ENCODE peak calls at places on chromosomes 3 and 15, in six cellular contexts. C, U, L, N, W and V are unnamed samples.

GRCh38 chr3:177251756-177252155 is 54.5 kb upstream of the TBL1XR1 start:
- DNase-seq in C (no peak), U (no peak), L (no peak), N (no peak), W (no peak), V (no peak)

GRCh38 chr3:51962854-51963530 is 4.3 kb downstream of the PCBP4 start:
- DNase-seq in C (no peak), U (no peak), L (no peak), N (no peak), W (no peak), V (no peak)

GRCh38 chr3:30908466-30909037 is 14.1 kb upstream of the GADL1 start:
- DNase-seq in C (no peak), U (no peak), L (no peak), N (peak), W (no peak), V (no peak)

GRCh38 chr3:159761377-159761776 is 227.3 kb upstream of the IL12A start:
- DNase-seq in C (no peak), U (no peak), L (no peak), N (no peak), W (peak), V (peak)

GRCh38 chr3:112794622-112795172 is 52.0 kb downstream of the CD200R1L start:
- DNase-seq in C (no peak), U (no peak), L (no peak), N (no peak), W (no peak), V (peak)

GRCh38 chr3:100033814-100034490 is 80.3 kb downstream of the FILIP1L start:
- DNase-seq in C (no peak), U (no peak), L (no peak), N (no peak), W (no peak), V (no peak)

GRCh38 chr3:160617636-160618035 is 52.3 kb upstream of the KPNA4 start:
- DNase-seq in C (no peak), U (no peak), L (no peak), N (peak), W (no peak), V (no peak)

GRCh38 chr15:94070341-94071275 is 160.8 kb upstream of the MCTP2 start:
- DNase-seq in C (no peak), U (no peak), L (no peak), N (peak), W (no peak), V (no peak)

GRCh38 chr3:172094621-172095557 is 55.5 kb downstream of the FNDC3B start:
- DNase-seq in C (peak), U (no peak), L (no peak), N (peak), W (peak), V (peak)

GRCh38 chr3:82940124-82940523 is 1178.7 kb upstream of the GBE1 start:
- DNase-seq in C (no peak), U (no peak), L (no peak), N (no peak), W (no peak), V (no peak)

GRCh38 chr3:115100172-115100571 is 46.9 kb downstream of the ZBTB20 start:
- DNase-seq in C (peak), U (no peak), L (no peak), N (peak), W (peak), V (peak)

GRCh38 chr3:79019137-79019923 is 748.5 kb downstream of the ROBO1 start:
- DNase-seq in C (no peak), U (no peak), L (peak), N (peak), W (peak), V (peak)

GRCh38 chr3:13540332-13540995 is 8.5 kb upstream of the FBLN2 start:
- DNase-seq in C (no peak), U (no peak), L (no peak), N (no peak), W (no peak), V (no peak)

GRCh38 chr15:38129531-38130199 is 123.0 kb upstream of the SPRED1 start:
- DNase-seq in C (peak), U (no peak), L (no peak), N (no peak), W (peak), V (peak)

GRCh38 chr3:100600181-100601042 is 9.0 kb upstream of the ADGRG7 start:
- DNase-seq in C (peak), U (no peak), L (no peak), N (no peak), W (no peak), V (no peak)

DNA sequence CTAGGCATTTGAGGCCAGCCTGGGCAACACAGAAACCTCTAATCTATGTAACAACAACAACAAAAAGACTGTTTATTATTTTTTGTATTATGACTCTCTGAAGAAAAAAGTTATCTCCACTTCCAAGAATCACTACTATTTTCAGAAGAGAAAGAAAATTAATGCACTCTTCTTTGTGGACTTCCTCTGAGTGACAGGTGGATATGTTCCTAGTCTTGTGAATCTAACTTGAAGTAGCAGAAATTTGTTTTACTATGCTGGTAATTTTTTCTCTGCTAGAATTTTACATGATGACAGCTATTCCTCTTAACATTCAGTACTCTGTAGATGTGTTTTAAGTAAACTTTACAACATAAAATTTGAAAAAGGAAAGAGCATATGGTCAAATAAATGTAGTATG is 16.7 kb downstream of the DYNC1LI1 start:
- DNase-seq in C (no peak), U (no peak), L (no peak), N (no peak), W (no peak), V (no peak)
- H3K4me2 ChIP-seq in C (peak), U (no peak), L (no peak), N (no peak), W (no peak), V (no peak)

DNA sequence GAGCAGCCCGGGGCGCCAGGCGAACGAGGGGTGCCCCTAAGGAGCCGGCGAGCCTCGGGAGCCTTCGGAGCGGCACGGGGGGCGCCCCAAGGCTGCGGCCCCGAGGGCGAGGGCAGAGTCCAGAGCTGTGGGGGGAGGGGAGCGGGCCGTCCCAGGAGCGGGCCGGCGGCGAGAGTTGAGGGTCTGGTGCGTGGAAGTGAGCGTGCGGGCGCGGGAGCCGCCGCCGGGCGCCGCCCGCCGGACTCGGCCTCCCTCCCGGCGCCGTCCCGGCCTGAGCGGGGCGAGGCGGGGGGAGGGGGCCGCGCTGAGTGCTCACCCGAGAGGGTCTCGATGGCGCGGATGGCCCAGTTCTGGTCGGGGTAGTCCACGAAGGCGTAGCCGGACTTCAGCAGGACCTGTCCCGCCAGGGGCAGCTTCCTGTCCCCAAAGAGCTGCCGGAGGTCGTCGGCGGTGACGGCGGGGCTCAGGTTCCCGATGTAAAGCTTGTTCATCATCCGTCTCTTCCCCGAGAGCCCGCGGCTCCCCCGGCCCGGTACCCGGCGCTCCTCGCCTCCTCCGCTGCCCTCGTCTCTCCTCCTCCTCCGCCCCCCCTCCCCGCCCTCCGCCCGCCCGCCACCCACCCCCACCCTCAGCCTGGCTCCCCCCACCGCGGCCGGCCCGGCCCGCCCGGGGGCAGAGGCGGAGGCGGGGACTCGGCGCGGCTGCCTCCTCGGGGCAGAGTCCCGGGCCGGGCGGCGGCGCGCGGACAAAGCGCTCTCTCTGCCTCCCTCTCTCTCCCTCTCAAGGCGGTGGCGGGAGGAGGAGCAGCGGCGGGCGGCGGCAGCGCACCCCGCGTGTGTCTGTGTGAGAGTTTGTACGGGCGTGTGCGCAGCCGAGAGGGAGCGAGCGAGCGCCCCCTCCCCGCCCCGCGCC is at the start of gene IGF2BP2:
- DNase-seq in C (no peak), U (no peak), L (no peak), N (peak), W (peak), V (peak)
- TF ChIP-seq POLR2AphosphoS5 in C (no peak), U (peak), L (no peak), N (peak), W (peak), V (peak)

DNA sequence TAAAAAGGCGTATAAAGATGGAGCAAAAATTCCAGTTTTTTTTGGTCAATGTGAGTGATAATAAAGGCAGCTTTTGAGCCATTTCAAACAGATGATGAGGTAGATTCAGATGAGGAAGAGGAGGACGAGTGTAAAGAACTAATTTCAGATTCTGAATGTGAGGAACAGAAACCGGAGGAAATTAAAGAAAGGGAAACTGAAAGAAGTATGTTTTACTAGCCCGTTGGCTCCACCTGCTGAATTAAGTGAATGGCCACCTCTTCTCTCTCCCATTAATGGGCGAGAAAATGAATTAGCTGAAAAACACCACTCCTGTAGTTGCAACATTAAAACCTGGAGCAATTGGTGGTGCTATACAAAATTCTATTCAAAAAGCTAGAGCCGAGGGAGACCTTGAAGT is 55.4 kb downstream of the CYP19A1 start:
- DNase-seq in C (peak), U (no peak), L (no peak), N (no peak), W (no peak), V (no peak)
- TF ChIP-seq CTCF in C (peak), U (no peak), L (no peak), N (peak), W (no peak), V (no peak)

GRCh38 chr3:126784254-126784653 is 80.2 kb downstream of the CHCHD6 start:
- DNase-seq in C (no peak), U (no peak), L (no peak), N (peak), W (no peak), V (no peak)
- H3K4me2 ChIP-seq in C (no peak), U (no peak), L (peak), N (peak), W (no peak), V (no peak)

GRCh38 chr15:39882602-39883001 is 37.5 kb downstream of the GPR176 start:
- DNase-seq in C (no peak), U (no peak), L (no peak), N (no peak), W (no peak), V (no peak)
- TF ChIP-seq POLR2AphosphoS5 in C (no peak), U (no peak), L (no peak), N (no peak), W (no peak), V (no peak)

GRCh38 chr15:89480505-89480904 is 15.9 kb downstream of the RHCG start:
- DNase-seq in C (no peak), U (no peak), L (no peak), N (no peak), W (no peak), V (no peak)
- TF ChIP-seq CTCF in C (no peak), U (no peak), L (no peak), N (no peak), W (no peak), V (no peak)